ENCODE peak calls at places on chromosome 21, in ten cellular contexts. U, M, V, L, F, E, T, K, H and P are unnamed samples.

GRCh38 chr21:19228241-19228640 is 824.7 kb upstream of the TMPRSS15 start:
- DNase-seq in L (peak; percentile 9), K (no peak), T (no peak), H (no peak), V (no peak), F (no peak), E (no peak), M (no peak), U (no peak), P (no peak)

GRCh38 chr21:37855568-37856391 is 60.5 kb downstream of the KCNJ6 start:
- DNase-seq in U (peak; percentile 88), F (no peak), L (no peak), T (no peak), M (no peak), K (no peak), E (peak; percentile 81), V (no peak), H (no peak), P (no peak)

GRCh38 chr21:43775795-43776430 is at the start of gene CSTB:
- DNase-seq in F (peak; percentile 63), K (peak; percentile 53), V (peak; percentile 75), H (peak; percentile 90), M (peak; percentile 68), E (peak; percentile 70), L (peak; percentile 86), U (peak; percentile 87), T (peak; percentile 80), P (peak; percentile 79)

GRCh38 chr21:34946385-34947121 is 102.5 kb downstream of the RUNX1 start:
- DNase-seq in L (no peak), U (no peak), V (no peak), H (no peak), F (no peak), E (no peak), K (no peak), M (no peak), T (no peak), P (no peak)

GRCh38 chr21:25710550-25710949 is 24.2 kb downstream of the ATP5PF start:
- DNase-seq in M (no peak), V (no peak), F (no peak), K (no peak), T (no peak), E (no peak), H (no peak), L (no peak), U (no peak), P (no peak)

GRCh38 chr21:45305831-45306230 is 18.1 kb upstream of the POFUT2 start:
- DNase-seq in L (no peak), K (no peak), T (no peak), M (no peak), U (no peak), F (no peak), H (no peak), E (no peak), V (no peak), P (no peak)

GRCh38 chr21:40615503-40616376 is 231.2 kb downstream of the DSCAM start:
- DNase-seq in U (no peak), M (no peak), T (no peak), L (no peak), K (no peak), F (no peak), H (no peak), E (no peak), V (no peak), P (no peak)

GRCh38 chr21:42043201-42043895 is 27.8 kb upstream of the UMODL1 start:
- DNase-seq in U (no peak), F (no peak), K (no peak), E (no peak), L (no peak), H (no peak), M (no peak), V (no peak), T (no peak), P (no peak)

GRCh38 chr21:32494946-32495703 is 82.6 kb downstream of the EVA1C start:
- DNase-seq in L (no peak), H (no peak), T (no peak), K (no peak), U (peak; percentile 77), F (no peak), E (peak; percentile 81), V (no peak), M (no peak), P (no peak)

GRCh38 chr21:44979687-44980561 is 40.1 kb downstream of the SLX9 start:
- DNase-seq in H (no peak), U (no peak), L (no peak), T (no peak), F (no peak), M (no peak), K (no peak), V (no peak), E (no peak), P (no peak)

GRCh38 chr21:44547656-44548331 is 3.5 kb downstream of the KRTAP10-2 start:
- DNase-seq in M (no peak), H (no peak), T (no peak), K (no peak), E (no peak), V (no peak), F (no peak), U (no peak), L (no peak), P (peak; percentile 2)

GRCh38 chr21:17921579-17922530 is 102.7 kb upstream of the C21orf91 start:
- DNase-seq in M (no peak), V (no peak), L (no peak), E (peak; percentile 59), T (no peak), U (peak; percentile 70), F (peak; percentile 30), H (no peak), K (no peak), P (no peak)

GRCh38 chr21:42925114-42925907 is at the start of gene ERVH48-1:
- DNase-seq in E (no peak), H (no peak), L (no peak), T (no peak), K (no peak), V (no peak), F (no peak), M (no peak), U (no peak), P (no peak)

GRCh38 chr21:16418663-16419062 is 688.9 kb downstream of the USP25 start:
- DNase-seq in V (no peak), M (no peak), F (no peak), H (no peak), T (no peak), K (no peak), U (no peak), E (no peak), L (no peak), P (no peak)

GRCh38 chr21:43767498-43767979 is 8.6 kb downstream of the CSTB start:
- DNase-seq in V (no peak), F (no peak), H (no peak), M (no peak), T (no peak), K (no peak), E (no peak), L (no peak), U (no peak), P (no peak)

GRCh38 chr21:26140185-26140584 is 30.4 kb downstream of the APP start:
- DNase-seq in U (peak; percentile 93), F (peak; percentile 83), K (peak; percentile 42), E (peak; percentile 94), L (peak; percentile 21), V (no peak), H (no peak), M (no peak), T (no peak), P (no peak)

GRCh38 chr21:46035809-46036695 is 54.5 kb downstream of the COL6A1 start:
- DNase-seq in E (peak; percentile 81), L (no peak), U (peak; percentile 95), H (no peak), F (no peak), M (no peak), V (no peak), T (no peak), K (no peak), P (no peak)

GRCh38 chr21:28436286-28436932 is 556.3 kb downstream of the LTN1 start:
- DNase-seq in L (no peak), V (no peak), E (peak; percentile 68), K (no peak), M (no peak), T (no peak), U (peak; percentile 91), F (peak; percentile 42), H (no peak), P (no peak)

GRCh38 chr21:30216041-30216723 is at the start of gene CLDN8:
- DNase-seq in U (no peak), T (no peak), E (no peak), V (no peak), L (no peak), H (no peak), M (no peak), K (no peak), F (no peak), P (no peak)

GRCh38 chr21:42983102-42983501 is 8.7 kb downstream of the PKNOX1 start:
- DNase-seq in F (no peak), L (no peak), M (no peak), H (no peak), T (no peak), V (no peak), E (peak; percentile 42), K (no peak), U (no peak), P (no peak)

GRCh38 chr21:46002841-46003574 is 21.4 kb downstream of the COL6A1 start:
- DNase-seq in U (peak; percentile 10), H (no peak), F (no peak), M (no peak), V (no peak), E (no peak), T (no peak), K (no peak), L (no peak), P (peak; percentile 8)

GRCh38 chr21:42009831-42010506 is at the start of gene ZBTB21:
- DNase-seq in F (peak; percentile 98), V (peak; percentile 97), K (peak; percentile 96), H (peak; percentile 96), L (peak; percentile 99), T (peak; percentile 99), M (peak; percentile 97), E (peak; percentile 98), U (peak; percentile 99), P (peak; percentile 98)

GRCh38 chr21:31873275-31873695 is 465 bp downstream of the HUNK start:
- DNase-seq in M (no peak), U (no peak), E (peak; percentile 13), L (peak; percentile 55), H (no peak), T (peak; percentile 50), V (no peak), F (no peak), K (no peak), P (peak; percentile 49)

GRCh38 chr21:20996421-20997307 is 1.5 kb upstream of the NCAM2 start:
- DNase-seq in E (no peak), M (no peak), F (no peak), U (no peak), V (no peak), K (no peak), H (no peak), L (no peak), T (no peak), P (no peak)

GRCh38 chr21:32940079-32941014 is 85.4 kb upstream of the OLIG2 start:
- DNase-seq in M (no peak), H (peak; percentile 15), L (peak; percentile 79), K (no peak), F (peak; percentile 57), E (peak; percentile 42), V (no peak), U (peak; percentile 61), T (peak; percentile 50), P (peak; percentile 13)

GRCh38 chr21:21751286-21751685 is 753.1 kb downstream of the NCAM2 start:
- DNase-seq in V (no peak), K (no peak), F (no peak), H (no peak), M (no peak), T (no peak), U (no peak), E (no peak), L (no peak), P (no peak)